ENCODE peak calls at places on chromosomes 1 and 21, in four cellular contexts. One of them, this sample, is unnamed.
A peak's percentile ranks its signal among the peaks of the same experiment; 100 is the strongest.

GRCh38 chr1:29489471-29489870 is 253.1 kb downstream of the PTPRU start:
- DNase-seq in HL-60: no peak
- DNase-seq in CD8-positive, alpha-beta T cell: no peak
- DNase-seq in stomach: no peak
- DNase-seq in this sample: no peak

GRCh38 chr1:10287023-10287645 is 76.8 kb downstream of the KIF1B start:
- DNase-seq in CD8-positive, alpha-beta T cell: no peak
- DNase-seq in HL-60: no peak
- DNase-seq in stomach: no peak
- DNase-seq in this sample: no peak

GRCh38 chr1:7704214-7705047 is 66.7 kb upstream of the VAMP3 start:
- DNase-seq in stomach: peak; percentile 97
- DNase-seq in CD8-positive, alpha-beta T cell: peak; percentile 91
- DNase-seq in HL-60: peak; percentile 81
- DNase-seq in this sample: no peak

GRCh38 chr1:154816937-154817336 is 53.1 kb downstream of the KCNN3 start:
- DNase-seq in CD8-positive, alpha-beta T cell: no peak
- DNase-seq in stomach: no peak
- DNase-seq in HL-60: no peak
- DNase-seq in this sample: no peak

GRCh38 chr1:223662943-223663342 is 2.6 kb downstream of the CAPN8 start:
- DNase-seq in CD8-positive, alpha-beta T cell: no peak
- DNase-seq in stomach: no peak
- DNase-seq in HL-60: no peak
- DNase-seq in this sample: no peak

GRCh38 chr1:66166746-66167145 is 367.2 kb upstream of the SGIP1 start:
- DNase-seq in CD8-positive, alpha-beta T cell: no peak
- DNase-seq in stomach: no peak
- DNase-seq in HL-60: no peak
- DNase-seq in this sample: no peak

GRCh38 chr1:28010979-28011378 is 51.2 kb downstream of the XKR8 start:
- DNase-seq in HL-60: no peak
- DNase-seq in stomach: no peak
- DNase-seq in CD8-positive, alpha-beta T cell: no peak
- DNase-seq in this sample: no peak

GRCh38 chr1:177799746-177800145 is 170.1 kb downstream of the SEC16B start:
- DNase-seq in HL-60: no peak
- DNase-seq in stomach: no peak
- DNase-seq in CD8-positive, alpha-beta T cell: no peak
- DNase-seq in this sample: no peak

GRCh38 chr1:3440711-3441389 is 13.6 kb upstream of the ARHGEF16 start:
- DNase-seq in stomach: no peak
- DNase-seq in HL-60: no peak
- DNase-seq in CD8-positive, alpha-beta T cell: no peak
- DNase-seq in this sample: no peak

GRCh38 chr21:46065215-46065992 is 32.5 kb upstream of the COL6A2 start:
- DNase-seq in CD8-positive, alpha-beta T cell: no peak
- DNase-seq in stomach: no peak
- DNase-seq in HL-60: no peak
- DNase-seq in this sample: no peak

GRCh38 chr1:117685936-117686806 is 80.3 kb downstream of the TENT5C start:
- DNase-seq in HL-60: no peak
- DNase-seq in stomach: no peak
- DNase-seq in CD8-positive, alpha-beta T cell: no peak
- DNase-seq in this sample: no peak
- TF ChIP-seq CTCF in HL-60: no peak
- TF ChIP-seq CTCF in stomach: no peak
- TF ChIP-seq CTCF in CD8-positive, alpha-beta T cell: no peak
- TF ChIP-seq CTCF in this sample: no peak

GRCh38 chr1:170262540-170262939 is 116.8 kb downstream of the NTMT2 start:
- DNase-seq in stomach: no peak
- DNase-seq in CD8-positive, alpha-beta T cell: no peak
- DNase-seq in HL-60: no peak
- DNase-seq in this sample: no peak

GRCh38 chr1:170271430-170271829 is 125.7 kb downstream of the NTMT2 start:
- DNase-seq in stomach: no peak
- DNase-seq in HL-60: no peak
- DNase-seq in CD8-positive, alpha-beta T cell: no peak
- DNase-seq in this sample: no peak

GRCh38 chr1:170265234-170265633 is 119.5 kb downstream of the NTMT2 start:
- DNase-seq in CD8-positive, alpha-beta T cell: no peak
- DNase-seq in HL-60: no peak
- DNase-seq in stomach: no peak
- DNase-seq in this sample: no peak

GRCh38 chr1:170261669-170262068 is 115.9 kb downstream of the NTMT2 start:
- DNase-seq in stomach: no peak
- DNase-seq in HL-60: no peak
- DNase-seq in CD8-positive, alpha-beta T cell: no peak
- DNase-seq in this sample: no peak

DNA sequence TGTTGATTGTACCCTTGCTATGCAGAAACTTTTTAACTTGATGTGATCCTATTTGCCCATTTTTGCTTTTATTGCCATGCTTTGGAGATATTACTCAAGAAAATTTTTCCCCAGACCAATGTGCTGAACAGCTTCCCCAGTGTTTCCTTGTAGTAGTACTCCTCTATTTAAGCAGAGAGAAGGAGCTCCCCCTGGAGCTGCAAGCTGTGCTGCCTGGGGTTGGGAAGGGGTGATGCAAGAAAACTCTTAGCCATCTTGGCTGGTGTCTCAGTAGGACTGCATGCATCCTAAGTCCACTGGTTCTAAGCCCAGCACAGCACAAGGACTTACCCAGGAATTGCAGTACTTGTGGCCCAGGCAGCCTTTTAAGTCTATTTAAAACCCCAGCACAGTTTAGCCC is 121.6 kb downstream of the NTMT2 start:
- DNase-seq in HL-60: no peak
- DNase-seq in CD8-positive, alpha-beta T cell: no peak
- DNase-seq in stomach: no peak
- DNase-seq in this sample: peak; percentile 34
- TF ChIP-seq CTCF in HL-60: no peak
- TF ChIP-seq CTCF in CD8-positive, alpha-beta T cell: no peak
- TF ChIP-seq CTCF in stomach: no peak
- TF ChIP-seq CTCF in this sample: no peak

GRCh38 chr1:40315239-40315794 is 1.8 kb downstream of the COL9A2 start:
- DNase-seq in stomach: peak; percentile 83
- DNase-seq in CD8-positive, alpha-beta T cell: peak; percentile 88
- DNase-seq in HL-60: peak; percentile 72
- DNase-seq in this sample: peak; percentile 74

GRCh38 chr1:40315795-40316594 is 1.1 kb downstream of the COL9A2 start:
- DNase-seq in CD8-positive, alpha-beta T cell: peak; percentile 26
- DNase-seq in stomach: no peak
- DNase-seq in HL-60: no peak
- DNase-seq in this sample: peak; percentile 11

GRCh38 chr1:40317394-40318074 is 448 bp upstream of the COL9A2 start:
- DNase-seq in CD8-positive, alpha-beta T cell: no peak
- DNase-seq in stomach: no peak
- DNase-seq in HL-60: no peak
- DNase-seq in this sample: no peak

GRCh38 chr1:40318476-40318875 is 1.4 kb upstream of the COL9A2 start:
- DNase-seq in HL-60: no peak
- DNase-seq in stomach: no peak
- DNase-seq in CD8-positive, alpha-beta T cell: no peak
- DNase-seq in this sample: no peak

DNA sequence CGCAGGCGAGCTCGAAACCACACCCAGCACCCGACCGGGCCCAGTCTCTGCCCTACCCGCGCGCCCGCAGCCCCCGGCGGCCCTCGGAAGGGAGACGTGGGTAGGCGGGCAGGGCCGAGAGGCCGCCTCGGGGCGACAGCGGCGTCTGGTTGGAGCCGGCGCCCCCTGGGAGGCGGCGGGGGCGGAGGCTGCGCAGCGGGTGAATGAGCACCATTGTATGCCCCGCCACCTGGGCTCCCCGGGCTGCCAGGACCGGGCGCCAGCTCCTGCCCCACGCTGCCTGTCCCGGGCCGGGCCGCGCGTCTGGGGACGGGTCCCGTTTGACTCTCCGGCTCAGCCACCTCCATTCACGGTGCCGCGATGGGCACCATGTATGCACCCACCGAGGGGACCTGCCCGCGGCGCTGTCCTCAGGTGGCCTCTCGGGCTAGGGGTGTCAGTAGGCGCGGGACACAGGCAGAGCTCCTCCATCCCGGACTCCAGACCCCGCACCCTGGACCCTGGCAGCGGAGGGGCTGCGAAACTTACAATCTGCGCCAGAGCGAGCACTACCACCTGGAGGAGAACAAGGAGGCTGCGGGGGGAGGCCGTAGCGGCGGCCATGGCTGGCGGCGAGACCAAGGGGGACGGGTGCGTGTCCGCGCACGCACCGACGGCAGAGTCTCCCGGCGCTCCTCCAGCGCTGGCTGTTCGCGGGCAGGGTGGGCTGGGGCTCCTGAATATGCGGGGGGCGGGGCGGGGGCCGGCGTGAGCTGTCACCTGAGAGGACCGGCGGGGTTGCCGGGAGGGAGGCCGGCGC is at the start of gene COL9A2:
- DNase-seq in stomach: peak; percentile 54
- DNase-seq in HL-60: no peak
- DNase-seq in CD8-positive, alpha-beta T cell: peak; percentile 72
- DNase-seq in this sample: peak; percentile 9
- TF ChIP-seq CTCF in stomach: no peak
- TF ChIP-seq CTCF in HL-60: no peak
- TF ChIP-seq CTCF in CD8-positive, alpha-beta T cell: no peak
- TF ChIP-seq CTCF in this sample: no peak

DNA sequence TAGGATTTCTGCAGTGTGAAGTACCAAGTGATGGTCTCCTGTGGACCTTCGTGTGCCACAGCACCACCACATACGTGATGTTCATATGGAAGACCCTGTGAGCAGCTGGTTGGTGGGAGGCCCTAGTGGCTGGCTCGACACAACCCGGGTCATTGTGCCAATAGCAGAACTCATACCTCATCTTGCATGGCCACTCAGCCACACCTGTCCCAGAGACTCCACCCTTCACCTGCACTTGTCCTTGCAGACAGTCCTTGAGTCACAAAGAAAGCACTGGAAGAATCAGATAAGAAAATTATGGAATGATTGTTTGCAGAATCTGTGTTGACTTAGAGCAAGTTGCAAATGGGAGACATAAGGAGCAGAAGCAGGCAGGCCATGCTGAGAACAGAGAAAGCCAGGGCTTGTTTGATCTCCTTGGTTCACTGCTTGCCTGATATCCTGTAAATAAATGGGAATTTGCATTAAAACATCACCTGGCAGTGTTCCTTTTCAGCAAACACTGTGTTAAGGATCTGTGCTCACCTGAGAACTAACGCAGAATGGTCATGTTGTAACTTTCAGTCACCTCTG is 307.7 kb downstream of the SIPA1L2 start:
- DNase-seq in stomach: no peak
- DNase-seq in HL-60: no peak
- DNase-seq in CD8-positive, alpha-beta T cell: no peak
- DNase-seq in this sample: no peak
- TF ChIP-seq CTCF in stomach: no peak
- TF ChIP-seq CTCF in HL-60: no peak
- TF ChIP-seq CTCF in CD8-positive, alpha-beta T cell: no peak
- TF ChIP-seq CTCF in this sample: no peak

DNA sequence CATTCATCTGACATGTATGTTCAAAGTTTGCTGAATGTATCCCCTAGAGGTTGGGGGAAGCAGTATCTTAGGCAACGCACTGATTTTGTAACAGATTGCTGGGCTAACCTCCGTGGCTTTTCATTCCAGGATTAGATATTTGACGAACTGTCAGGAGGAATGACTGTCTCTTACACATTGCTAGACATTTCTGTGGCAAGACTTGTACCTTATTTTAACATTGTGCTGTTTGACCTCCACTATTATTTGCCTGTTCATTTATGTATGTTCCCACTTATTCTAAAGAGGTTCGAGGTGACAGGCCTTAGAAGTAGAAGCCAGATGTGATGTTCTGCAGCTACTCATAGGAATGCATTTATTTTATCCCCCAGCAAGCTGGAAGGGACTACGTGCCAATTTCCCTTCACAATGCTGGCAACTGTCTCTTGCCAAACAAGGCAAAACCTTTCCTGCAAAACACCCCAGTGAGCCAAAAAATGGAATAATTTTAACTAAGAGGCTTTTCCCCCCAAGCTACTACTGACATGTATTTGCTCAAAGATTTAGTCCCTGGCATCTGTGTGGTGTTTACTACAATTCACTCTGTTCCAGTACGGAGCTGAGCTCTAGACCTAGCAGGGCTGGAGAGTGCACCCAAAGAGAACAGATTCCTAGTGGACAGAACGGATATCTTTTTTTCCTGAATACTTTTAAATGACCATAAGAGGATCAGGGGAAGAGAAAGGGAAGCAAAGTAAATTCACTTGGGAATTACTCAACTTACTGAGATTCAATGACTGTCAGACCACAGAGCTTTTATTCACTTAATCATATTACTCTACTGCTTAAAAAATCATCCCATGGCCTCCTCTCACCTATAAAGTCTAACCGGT is 646.2 kb downstream of the SMYD3 start:
- DNase-seq in stomach: no peak
- DNase-seq in CD8-positive, alpha-beta T cell: no peak
- DNase-seq in HL-60: no peak
- DNase-seq in this sample: peak; percentile 50
- TF ChIP-seq CTCF in stomach: no peak
- TF ChIP-seq CTCF in CD8-positive, alpha-beta T cell: no peak
- TF ChIP-seq CTCF in HL-60: no peak
- TF ChIP-seq CTCF in this sample: no peak